ENCODE peak calls at places on chromosomes 16 and 17, in nine cellular contexts. One of them, this sample, is unnamed.

GRCh38 chr17:72942594-72942993 is 149.9 kb downstream of the SLC39A11 start:
- DNase-seq in fibroblast of the conjunctiva: no peak
- DNase-seq in foreskin fibroblast: no peak
- DNase-seq in lower lobe of right lung: no peak
- DNase-seq in hepatocyte: no peak
- DNase-seq in RPMI7951: no peak
- DNase-seq in naive B cell: no peak
- DNase-seq in NCI-H1092 treated with DMSO at 0.1 percent for 48 hours: no peak
- DNase-seq in HTR-8/SVneo: no peak
- DNase-seq in this sample: no peak

GRCh38 chr16:82655315-82655714 is 28.5 kb downstream of the CDH13 start:
- DNase-seq in NCI-H1092 treated with DMSO at 0.1 percent for 48 hours: no peak
- DNase-seq in HTR-8/SVneo: peak
- DNase-seq in foreskin fibroblast: peak
- DNase-seq in naive B cell: no peak
- DNase-seq in lower lobe of right lung: no peak
- DNase-seq in hepatocyte: peak
- DNase-seq in fibroblast of the conjunctiva: peak
- DNase-seq in RPMI7951: peak
- DNase-seq in this sample: peak

GRCh38 chr16:9139965-9140364 is 48.5 kb downstream of the HAPSTR1 start:
- DNase-seq in naive B cell: no peak
- DNase-seq in RPMI7951: peak
- DNase-seq in hepatocyte: no peak
- DNase-seq in fibroblast of the conjunctiva: no peak
- DNase-seq in HTR-8/SVneo: no peak
- DNase-seq in foreskin fibroblast: no peak
- DNase-seq in NCI-H1092 treated with DMSO at 0.1 percent for 48 hours: no peak
- DNase-seq in lower lobe of right lung: peak
- DNase-seq in this sample: no peak

GRCh38 chr16:49094471-49094870 is 187.2 kb downstream of the CBLN1 start:
- DNase-seq in lower lobe of right lung: no peak
- DNase-seq in HTR-8/SVneo: no peak
- DNase-seq in foreskin fibroblast: no peak
- DNase-seq in fibroblast of the conjunctiva: no peak
- DNase-seq in NCI-H1092 treated with DMSO at 0.1 percent for 48 hours: no peak
- DNase-seq in hepatocyte: no peak
- DNase-seq in RPMI7951: no peak
- DNase-seq in naive B cell: no peak
- DNase-seq in this sample: no peak

GRCh38 chr17:48066656-48067055 is 18.5 kb downstream of the NFE2L1 start:
- DNase-seq in naive B cell: no peak
- DNase-seq in NCI-H1092 treated with DMSO at 0.1 percent for 48 hours: no peak
- DNase-seq in foreskin fibroblast: no peak
- DNase-seq in fibroblast of the conjunctiva: no peak
- DNase-seq in RPMI7951: no peak
- DNase-seq in lower lobe of right lung: no peak
- DNase-seq in hepatocyte: no peak
- DNase-seq in HTR-8/SVneo: no peak
- DNase-seq in this sample: no peak

GRCh38 chr17:39700148-39700987 is 504 bp downstream of the ERBB2 start:
- DNase-seq in fibroblast of the conjunctiva: no peak
- DNase-seq in hepatocyte: peak
- DNase-seq in HTR-8/SVneo: peak
- DNase-seq in foreskin fibroblast: no peak
- DNase-seq in NCI-H1092 treated with DMSO at 0.1 percent for 48 hours: no peak
- DNase-seq in lower lobe of right lung: no peak
- DNase-seq in naive B cell: no peak
- DNase-seq in RPMI7951: no peak
- DNase-seq in this sample: no peak

GRCh38 chr16:3645504-3646347 is 8.8 kb upstream of the DNASE1 start:
- DNase-seq in foreskin fibroblast: peak
- DNase-seq in HTR-8/SVneo: no peak
- DNase-seq in NCI-H1092 treated with DMSO at 0.1 percent for 48 hours: no peak
- DNase-seq in RPMI7951: no peak
- DNase-seq in naive B cell: no peak
- DNase-seq in fibroblast of the conjunctiva: no peak
- DNase-seq in hepatocyte: peak
- DNase-seq in lower lobe of right lung: no peak
- DNase-seq in this sample: peak

GRCh38 chr17:48589060-48589830 is 796 bp downstream of the HOXB3 start:
- DNase-seq in fibroblast of the conjunctiva: no peak
- DNase-seq in lower lobe of right lung: no peak
- DNase-seq in hepatocyte: no peak
- DNase-seq in HTR-8/SVneo: no peak
- DNase-seq in NCI-H1092 treated with DMSO at 0.1 percent for 48 hours: no peak
- DNase-seq in naive B cell: no peak
- DNase-seq in foreskin fibroblast: no peak
- DNase-seq in RPMI7951: no peak
- DNase-seq in this sample: no peak

GRCh38 chr16:75679366-75679765 is 2.6 kb upstream of the CPHXL2 start:
- DNase-seq in RPMI7951: no peak
- DNase-seq in HTR-8/SVneo: no peak
- DNase-seq in foreskin fibroblast: no peak
- DNase-seq in hepatocyte: no peak
- DNase-seq in naive B cell: no peak
- DNase-seq in NCI-H1092 treated with DMSO at 0.1 percent for 48 hours: no peak
- DNase-seq in lower lobe of right lung: no peak
- DNase-seq in fibroblast of the conjunctiva: no peak
- DNase-seq in this sample: no peak

GRCh38 chr16:14628806-14629611 is 1.1 kb downstream of the PARN start:
- DNase-seq in HTR-8/SVneo: no peak
- DNase-seq in fibroblast of the conjunctiva: no peak
- DNase-seq in RPMI7951: peak
- DNase-seq in hepatocyte: no peak
- DNase-seq in lower lobe of right lung: no peak
- DNase-seq in NCI-H1092 treated with DMSO at 0.1 percent for 48 hours: no peak
- DNase-seq in foreskin fibroblast: no peak
- DNase-seq in naive B cell: no peak
- DNase-seq in this sample: no peak

GRCh38 chr17:78210111-78210510 is 3.9 kb upstream of the BIRC5 start:
- DNase-seq in RPMI7951: no peak
- DNase-seq in foreskin fibroblast: no peak
- DNase-seq in NCI-H1092 treated with DMSO at 0.1 percent for 48 hours: no peak
- DNase-seq in hepatocyte: no peak
- DNase-seq in fibroblast of the conjunctiva: no peak
- DNase-seq in HTR-8/SVneo: no peak
- DNase-seq in lower lobe of right lung: no peak
- DNase-seq in naive B cell: no peak
- DNase-seq in this sample: no peak

GRCh38 chr16:64452446-64452845 is 669.4 kb downstream of the CDH11 start:
- DNase-seq in HTR-8/SVneo: no peak
- DNase-seq in RPMI7951: no peak
- DNase-seq in lower lobe of right lung: no peak
- DNase-seq in hepatocyte: no peak
- DNase-seq in fibroblast of the conjunctiva: no peak
- DNase-seq in foreskin fibroblast: no peak
- DNase-seq in NCI-H1092 treated with DMSO at 0.1 percent for 48 hours: no peak
- DNase-seq in naive B cell: no peak
- DNase-seq in this sample: no peak

GRCh38 chr16:7839568-7839967 is 506.9 kb downstream of the RBFOX1 start:
- DNase-seq in foreskin fibroblast: no peak
- DNase-seq in fibroblast of the conjunctiva: no peak
- DNase-seq in NCI-H1092 treated with DMSO at 0.1 percent for 48 hours: no peak
- DNase-seq in RPMI7951: no peak
- DNase-seq in lower lobe of right lung: no peak
- DNase-seq in HTR-8/SVneo: no peak
- DNase-seq in naive B cell: no peak
- DNase-seq in hepatocyte: peak
- DNase-seq in this sample: no peak

GRCh38 chr16:3738128-3738527 is 20.8 kb upstream of the TRAP1 start:
- DNase-seq in fibroblast of the conjunctiva: no peak
- DNase-seq in naive B cell: no peak
- DNase-seq in foreskin fibroblast: no peak
- DNase-seq in RPMI7951: no peak
- DNase-seq in HTR-8/SVneo: no peak
- DNase-seq in hepatocyte: no peak
- DNase-seq in lower lobe of right lung: no peak
- DNase-seq in NCI-H1092 treated with DMSO at 0.1 percent for 48 hours: no peak
- DNase-seq in this sample: no peak

GRCh38 chr17:29085223-29085622 is 42.3 kb downstream of the PIPOX start:
- DNase-seq in foreskin fibroblast: no peak
- DNase-seq in lower lobe of right lung: no peak
- DNase-seq in fibroblast of the conjunctiva: no peak
- DNase-seq in NCI-H1092 treated with DMSO at 0.1 percent for 48 hours: no peak
- DNase-seq in HTR-8/SVneo: no peak
- DNase-seq in naive B cell: no peak
- DNase-seq in RPMI7951: no peak
- DNase-seq in hepatocyte: no peak
- DNase-seq in this sample: no peak

GRCh38 chr16:66927918-66928649 is 2.7 kb upstream of the RRAD start:
- DNase-seq in foreskin fibroblast: peak
- DNase-seq in RPMI7951: peak
- DNase-seq in naive B cell: no peak
- DNase-seq in hepatocyte: no peak
- DNase-seq in HTR-8/SVneo: no peak
- DNase-seq in NCI-H1092 treated with DMSO at 0.1 percent for 48 hours: no peak
- DNase-seq in lower lobe of right lung: no peak
- DNase-seq in fibroblast of the conjunctiva: no peak
- DNase-seq in this sample: no peak

GRCh38 chr17:74954115-74954514 is 18.4 kb downstream of the OTOP3 start:
- DNase-seq in fibroblast of the conjunctiva: no peak
- DNase-seq in naive B cell: no peak
- DNase-seq in hepatocyte: no peak
- DNase-seq in RPMI7951: no peak
- DNase-seq in NCI-H1092 treated with DMSO at 0.1 percent for 48 hours: no peak
- DNase-seq in lower lobe of right lung: no peak
- DNase-seq in HTR-8/SVneo: no peak
- DNase-seq in foreskin fibroblast: no peak
- DNase-seq in this sample: no peak

GRCh38 chr17:66949501-66949900 is 15.0 kb upstream of the CACNG4 start:
- DNase-seq in RPMI7951: peak
- DNase-seq in HTR-8/SVneo: no peak
- DNase-seq in foreskin fibroblast: no peak
- DNase-seq in naive B cell: no peak
- DNase-seq in lower lobe of right lung: no peak
- DNase-seq in fibroblast of the conjunctiva: no peak
- DNase-seq in hepatocyte: no peak
- DNase-seq in NCI-H1092 treated with DMSO at 0.1 percent for 48 hours: peak
- DNase-seq in this sample: peak

GRCh38 chr17:4948166-4948996 is at the start of gene PFN1:
- DNase-seq in NCI-H1092 treated with DMSO at 0.1 percent for 48 hours: peak
- DNase-seq in foreskin fibroblast: peak
- DNase-seq in naive B cell: peak
- DNase-seq in HTR-8/SVneo: peak
- DNase-seq in RPMI7951: peak
- DNase-seq in lower lobe of right lung: peak
- DNase-seq in fibroblast of the conjunctiva: peak
- DNase-seq in hepatocyte: peak
- DNase-seq in this sample: peak

GRCh38 chr17:51372345-51373004 is 112.1 kb downstream of the UTP18 start:
- DNase-seq in lower lobe of right lung: no peak
- DNase-seq in naive B cell: peak
- DNase-seq in fibroblast of the conjunctiva: peak
- DNase-seq in hepatocyte: peak
- DNase-seq in RPMI7951: peak
- DNase-seq in NCI-H1092 treated with DMSO at 0.1 percent for 48 hours: no peak
- DNase-seq in foreskin fibroblast: peak
- DNase-seq in HTR-8/SVneo: peak
- DNase-seq in this sample: peak

GRCh38 chr17:66214893-66215528 is 14.2 kb downstream of the APOH start:
- DNase-seq in fibroblast of the conjunctiva: no peak
- DNase-seq in HTR-8/SVneo: no peak
- DNase-seq in NCI-H1092 treated with DMSO at 0.1 percent for 48 hours: peak
- DNase-seq in foreskin fibroblast: no peak
- DNase-seq in RPMI7951: no peak
- DNase-seq in lower lobe of right lung: no peak
- DNase-seq in hepatocyte: no peak
- DNase-seq in naive B cell: no peak
- DNase-seq in this sample: no peak

This sample was measured in astrocyte.